ENCODE peak calls at places on chromosomes 4 and X, in seven cellular contexts. One of them, this sample, is unnamed.

GRCh38 chr4:88006956-88007303 is 505 bp upstream of the PKD2 start:
- DNase-seq in GM23248: no peak
- DNase-seq in coronary artery: no peak
- DNase-seq in spleen: no peak
- DNase-seq in hepatocyte: no peak
- DNase-seq in lower lobe of right lung: no peak
- DNase-seq in CD4-positive, CD25-positive, alpha-beta regulatory T cell: no peak
- DNase-seq in this sample: no peak

GRCh38 chrX:2592279-2592678 is 91.5 kb upstream of the DHRSX start:
- DNase-seq in GM23248: no peak
- DNase-seq in coronary artery: no peak
- DNase-seq in spleen: no peak
- DNase-seq in hepatocyte: no peak
- DNase-seq in lower lobe of right lung: no peak
- DNase-seq in CD4-positive, CD25-positive, alpha-beta regulatory T cell: no peak
- DNase-seq in this sample: no peak

GRCh38 chr4:1416051-1416947 is 10.1 kb upstream of the NKX1-1 start:
- DNase-seq in GM23248: no peak
- DNase-seq in coronary artery: peak
- DNase-seq in spleen: peak
- DNase-seq in hepatocyte: peak
- DNase-seq in lower lobe of right lung: peak
- DNase-seq in CD4-positive, CD25-positive, alpha-beta regulatory T cell: no peak
- DNase-seq in this sample: no peak

GRCh38 chrX:12174358-12174757 is 36.1 kb downstream of the FRMPD4 start:
- DNase-seq in GM23248: no peak
- DNase-seq in coronary artery: no peak
- DNase-seq in spleen: no peak
- DNase-seq in hepatocyte: no peak
- DNase-seq in lower lobe of right lung: no peak
- DNase-seq in CD4-positive, CD25-positive, alpha-beta regulatory T cell: no peak
- DNase-seq in this sample: no peak

GRCh38 chrX:136679581-136679980 is 31.6 kb downstream of the CD40LG start:
- DNase-seq in GM23248: no peak
- DNase-seq in coronary artery: no peak
- DNase-seq in spleen: no peak
- DNase-seq in hepatocyte: no peak
- DNase-seq in lower lobe of right lung: no peak
- DNase-seq in CD4-positive, CD25-positive, alpha-beta regulatory T cell: no peak
- DNase-seq in this sample: no peak

GRCh38 chrX:20362268-20363002 is 95.7 kb upstream of the RPS6KA3 start:
- DNase-seq in GM23248: peak
- DNase-seq in coronary artery: no peak
- DNase-seq in spleen: no peak
- DNase-seq in hepatocyte: peak
- DNase-seq in lower lobe of right lung: no peak
- DNase-seq in CD4-positive, CD25-positive, alpha-beta regulatory T cell: no peak
- DNase-seq in this sample: no peak

GRCh38 chr4:150355858-150356455 is 226.0 kb upstream of the MAB21L2 start:
- DNase-seq in GM23248: no peak
- DNase-seq in coronary artery: no peak
- DNase-seq in spleen: no peak
- DNase-seq in hepatocyte: no peak
- DNase-seq in lower lobe of right lung: no peak
- DNase-seq in CD4-positive, CD25-positive, alpha-beta regulatory T cell: no peak
- DNase-seq in this sample: no peak

GRCh38 chrX:15607067-15607466 is 6.3 kb upstream of the ACE2 start:
- DNase-seq in GM23248: no peak
- DNase-seq in coronary artery: no peak
- DNase-seq in spleen: no peak
- DNase-seq in hepatocyte: no peak
- DNase-seq in lower lobe of right lung: no peak
- DNase-seq in CD4-positive, CD25-positive, alpha-beta regulatory T cell: no peak
- DNase-seq in this sample: no peak

GRCh38 chr4:24885342-24885741 is 27.5 kb downstream of the CCDC149 start:
- DNase-seq in GM23248: no peak
- DNase-seq in coronary artery: no peak
- DNase-seq in spleen: no peak
- DNase-seq in hepatocyte: no peak
- DNase-seq in lower lobe of right lung: no peak
- DNase-seq in CD4-positive, CD25-positive, alpha-beta regulatory T cell: no peak
- DNase-seq in this sample: peak

GRCh38 chrX:47796433-47796906 is 40.2 kb upstream of the ZNF81 start:
- DNase-seq in GM23248: peak
- DNase-seq in coronary artery: no peak
- DNase-seq in spleen: no peak
- DNase-seq in hepatocyte: no peak
- DNase-seq in lower lobe of right lung: no peak
- DNase-seq in CD4-positive, CD25-positive, alpha-beta regulatory T cell: no peak
- DNase-seq in this sample: no peak

GRCh38 chrX:43813898-43814297 is 68.4 kb downstream of the MAOB start:
- DNase-seq in GM23248: peak
- DNase-seq in coronary artery: no peak
- DNase-seq in spleen: no peak
- DNase-seq in hepatocyte: no peak
- DNase-seq in lower lobe of right lung: no peak
- DNase-seq in CD4-positive, CD25-positive, alpha-beta regulatory T cell: no peak
- DNase-seq in this sample: no peak

GRCh38 chr4:176335421-176335820 is 15.7 kb downstream of the SPCS3 start:
- DNase-seq in GM23248: peak
- DNase-seq in coronary artery: no peak
- DNase-seq in spleen: no peak
- DNase-seq in hepatocyte: no peak
- DNase-seq in lower lobe of right lung: no peak
- DNase-seq in CD4-positive, CD25-positive, alpha-beta regulatory T cell: no peak
- DNase-seq in this sample: no peak

GRCh38 chr4:95556460-95556859 is 7.7 kb upstream of the UNC5C start:
- DNase-seq in GM23248: no peak
- DNase-seq in coronary artery: no peak
- DNase-seq in spleen: no peak
- DNase-seq in hepatocyte: no peak
- DNase-seq in lower lobe of right lung: no peak
- DNase-seq in CD4-positive, CD25-positive, alpha-beta regulatory T cell: no peak
- DNase-seq in this sample: no peak
- H3K27ac ChIP-seq in GM23248: no peak
- H3K27ac ChIP-seq in coronary artery: no peak
- H3K27ac ChIP-seq in spleen: no peak
- H3K27ac ChIP-seq in hepatocyte: no peak
- H3K27ac ChIP-seq in lower lobe of right lung: no peak
- H3K27ac ChIP-seq in CD4-positive, CD25-positive, alpha-beta regulatory T cell: no peak
- H3K27ac ChIP-seq in this sample: no peak

DNA sequence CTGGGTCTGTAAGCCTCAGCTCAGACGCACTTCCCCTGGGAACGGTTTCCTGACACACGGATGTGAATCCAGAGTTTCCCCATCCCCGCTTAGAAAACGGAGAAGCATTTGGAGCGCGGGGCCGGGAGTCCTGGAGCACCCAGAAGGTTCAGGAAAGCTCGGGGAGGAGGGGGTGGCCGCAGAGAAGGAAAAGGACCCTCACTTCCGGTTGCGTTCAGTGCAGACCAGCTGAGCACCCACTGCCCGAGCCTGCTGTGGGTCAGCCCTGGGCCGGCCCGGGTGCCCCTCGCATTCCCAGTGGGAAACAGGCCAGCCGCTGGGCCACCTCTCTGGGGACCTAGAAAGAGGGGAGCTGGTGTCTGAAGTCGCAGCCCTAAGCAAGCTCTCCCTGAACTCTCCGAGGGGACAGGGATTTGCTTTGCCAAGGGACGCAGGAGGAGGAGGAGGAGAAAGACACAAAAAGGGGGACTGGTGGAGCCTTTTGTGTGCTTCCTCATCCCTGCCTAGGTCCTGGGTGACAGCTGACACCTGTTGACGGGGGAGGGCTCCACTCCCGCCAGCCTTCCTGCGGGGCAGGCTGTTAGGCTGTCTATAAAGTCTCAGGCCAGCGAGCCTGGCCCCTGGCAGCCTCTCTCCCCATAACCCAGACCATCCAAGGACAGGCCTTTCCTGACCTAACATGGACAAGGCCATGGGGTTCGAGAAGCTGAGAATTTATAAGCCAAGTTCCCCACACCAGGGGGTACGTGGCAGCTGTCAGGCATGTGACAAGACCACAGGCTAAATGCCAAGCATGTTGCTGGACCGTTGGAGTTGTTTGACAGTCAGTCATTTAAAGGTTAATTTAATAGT is 696 bp upstream of the EVC2 start:
- DNase-seq in GM23248: no peak
- DNase-seq in coronary artery: no peak
- DNase-seq in spleen: no peak
- DNase-seq in hepatocyte: peak
- DNase-seq in lower lobe of right lung: no peak
- DNase-seq in CD4-positive, CD25-positive, alpha-beta regulatory T cell: no peak
- DNase-seq in this sample: peak
- H3K4me3 ChIP-seq in GM23248: peak
- H3K4me3 ChIP-seq in coronary artery: peak
- H3K4me3 ChIP-seq in spleen: peak
- H3K4me3 ChIP-seq in hepatocyte: peak
- H3K4me3 ChIP-seq in lower lobe of right lung: peak
- H3K4me3 ChIP-seq in CD4-positive, CD25-positive, alpha-beta regulatory T cell: no peak
- H3K4me3 ChIP-seq in this sample: peak

DNA sequence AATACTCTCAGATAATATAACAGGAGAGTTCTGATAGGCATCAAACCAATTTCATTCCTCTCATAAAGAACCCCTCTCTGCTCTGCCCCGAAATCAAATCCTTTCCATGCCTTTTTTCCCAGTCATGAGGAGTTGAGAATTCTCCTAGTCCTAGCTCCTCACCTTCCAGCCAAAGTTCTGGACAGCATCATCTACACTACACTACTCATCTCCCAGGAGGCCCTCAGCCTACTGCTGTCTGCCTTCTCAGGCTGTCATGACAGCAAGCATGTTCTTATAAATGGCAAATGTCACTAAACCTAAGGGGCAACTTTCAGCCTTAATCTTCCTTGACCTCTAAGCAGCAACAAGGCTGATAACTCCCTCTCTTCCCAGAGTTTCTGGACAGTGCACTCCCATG is 26.6 kb downstream of the MAPK10 start:
- DNase-seq in GM23248: peak
- DNase-seq in coronary artery: no peak
- DNase-seq in spleen: no peak
- DNase-seq in hepatocyte: no peak
- DNase-seq in lower lobe of right lung: no peak
- DNase-seq in CD4-positive, CD25-positive, alpha-beta regulatory T cell: no peak
- DNase-seq in this sample: no peak
- H3K27ac ChIP-seq in GM23248: no peak
- H3K27ac ChIP-seq in coronary artery: no peak
- H3K27ac ChIP-seq in spleen: no peak
- H3K27ac ChIP-seq in hepatocyte: no peak
- H3K27ac ChIP-seq in lower lobe of right lung: no peak
- H3K27ac ChIP-seq in CD4-positive, CD25-positive, alpha-beta regulatory T cell: no peak
- H3K27ac ChIP-seq in this sample: no peak

DNA sequence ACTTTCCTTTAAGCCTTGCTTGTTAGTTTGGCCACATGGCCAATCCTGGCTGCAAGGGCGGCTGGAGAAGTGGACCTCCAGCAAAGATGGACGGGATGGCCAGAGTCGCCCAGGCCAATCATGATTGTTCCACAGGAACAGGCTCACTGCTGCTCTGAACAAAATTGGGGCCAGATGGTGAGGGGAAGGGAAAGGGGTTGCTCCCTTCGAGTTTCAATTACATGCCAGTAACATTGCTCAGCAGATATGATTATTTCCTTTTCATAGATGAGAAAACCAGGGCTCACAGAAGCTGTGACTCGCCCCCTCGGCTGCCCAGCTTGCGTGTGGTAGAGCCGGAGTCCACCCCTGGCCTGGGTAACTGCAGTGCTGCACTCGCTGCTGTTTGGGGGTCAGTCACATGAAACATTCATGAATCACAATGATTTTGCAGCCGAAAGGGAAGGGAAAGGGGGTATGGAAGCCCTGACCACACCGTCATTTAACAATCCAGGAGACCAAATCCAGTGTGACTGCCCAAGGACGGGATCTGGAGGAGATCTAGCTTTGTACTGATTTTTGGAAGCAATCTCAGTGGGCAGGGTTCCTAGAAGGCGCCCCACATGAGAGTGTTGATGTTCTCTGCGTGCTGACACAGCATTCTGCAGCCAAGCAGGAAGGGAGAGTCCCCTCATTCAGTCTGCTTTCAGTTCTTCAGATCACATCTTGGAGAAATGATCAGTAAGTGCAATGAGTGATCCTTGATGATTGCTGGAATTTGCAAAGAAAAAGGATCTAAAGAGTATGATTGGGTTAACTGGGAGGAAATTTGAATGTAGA is 77.3 kb upstream of the MSX1 start:
- DNase-seq in GM23248: peak
- DNase-seq in coronary artery: no peak
- DNase-seq in spleen: no peak
- DNase-seq in hepatocyte: no peak
- DNase-seq in lower lobe of right lung: no peak
- DNase-seq in CD4-positive, CD25-positive, alpha-beta regulatory T cell: no peak
- DNase-seq in this sample: no peak
- H3K4me3 ChIP-seq in GM23248: peak
- H3K4me3 ChIP-seq in coronary artery: no peak
- H3K4me3 ChIP-seq in spleen: no peak
- H3K4me3 ChIP-seq in hepatocyte: no peak
- H3K4me3 ChIP-seq in lower lobe of right lung: no peak
- H3K4me3 ChIP-seq in CD4-positive, CD25-positive, alpha-beta regulatory T cell: no peak
- H3K4me3 ChIP-seq in this sample: no peak

GRCh38 chr4:7381221-7381889 is 53.4 kb downstream of the PSAPL1 start:
- DNase-seq in GM23248: peak
- DNase-seq in coronary artery: no peak
- DNase-seq in spleen: peak
- DNase-seq in hepatocyte: no peak
- DNase-seq in lower lobe of right lung: peak
- DNase-seq in CD4-positive, CD25-positive, alpha-beta regulatory T cell: no peak
- DNase-seq in this sample: peak
- H3K27ac ChIP-seq in GM23248: no peak
- H3K27ac ChIP-seq in coronary artery: no peak
- H3K27ac ChIP-seq in spleen: no peak
- H3K27ac ChIP-seq in hepatocyte: no peak
- H3K27ac ChIP-seq in lower lobe of right lung: no peak
- H3K27ac ChIP-seq in CD4-positive, CD25-positive, alpha-beta regulatory T cell: no peak
- H3K27ac ChIP-seq in this sample: no peak

GRCh38 chr4:98879515-98879914 is 49.4 kb downstream of the EIF4E start:
- DNase-seq in GM23248: no peak
- DNase-seq in coronary artery: no peak
- DNase-seq in spleen: no peak
- DNase-seq in hepatocyte: no peak
- DNase-seq in lower lobe of right lung: no peak
- DNase-seq in CD4-positive, CD25-positive, alpha-beta regulatory T cell: no peak
- DNase-seq in this sample: no peak
- H3K4me3 ChIP-seq in GM23248: no peak
- H3K4me3 ChIP-seq in coronary artery: no peak
- H3K4me3 ChIP-seq in spleen: no peak
- H3K4me3 ChIP-seq in hepatocyte: no peak
- H3K4me3 ChIP-seq in lower lobe of right lung: no peak
- H3K4me3 ChIP-seq in CD4-positive, CD25-positive, alpha-beta regulatory T cell: no peak
- H3K4me3 ChIP-seq in this sample: no peak

This sample was measured in right cardiac atrium.